ENCODE peak calls at places on chromosomes 3 and 15, in nine cellular contexts. One of them, this sample, is unnamed.

GRCh38 chr3:114567774-114568173 is 273.9 kb downstream of the TIGIT start:
- DNase-seq in fibroblast of lung: no peak
- DNase-seq in psoas muscle: no peak
- DNase-seq in A549: no peak
- DNase-seq in skeletal muscle cell: no peak
- DNase-seq in adrenal gland: no peak
- DNase-seq in mammary epithelial cell: no peak
- DNase-seq in H1: no peak
- DNase-seq in heart right ventricle: no peak
- DNase-seq in this sample: no peak

GRCh38 chr15:85755942-85756341 is 38.8 kb downstream of the KLHL25 start:
- DNase-seq in fibroblast of lung: no peak
- DNase-seq in psoas muscle: no peak
- DNase-seq in A549: no peak
- DNase-seq in skeletal muscle cell: no peak
- DNase-seq in adrenal gland: peak
- DNase-seq in mammary epithelial cell: no peak
- DNase-seq in H1: no peak
- DNase-seq in heart right ventricle: no peak
- DNase-seq in this sample: no peak

GRCh38 chr3:158488670-158489069 is 82.3 kb upstream of the MLF1 start:
- DNase-seq in fibroblast of lung: peak
- DNase-seq in psoas muscle: no peak
- DNase-seq in A549: no peak
- DNase-seq in skeletal muscle cell: no peak
- DNase-seq in adrenal gland: no peak
- DNase-seq in mammary epithelial cell: no peak
- DNase-seq in H1: no peak
- DNase-seq in heart right ventricle: no peak
- DNase-seq in this sample: no peak

GRCh38 chr3:179015551-179016020 is 56.0 kb downstream of the ZMAT3 start:
- DNase-seq in fibroblast of lung: peak
- DNase-seq in psoas muscle: no peak
- DNase-seq in A549: peak
- DNase-seq in skeletal muscle cell: peak
- DNase-seq in adrenal gland: peak
- DNase-seq in mammary epithelial cell: peak
- DNase-seq in H1: peak
- DNase-seq in heart right ventricle: peak
- DNase-seq in this sample: peak

GRCh38 chr3:112672716-112673506 is 32.0 kb upstream of the CCDC80 start:
- DNase-seq in fibroblast of lung: no peak
- DNase-seq in psoas muscle: no peak
- DNase-seq in A549: no peak
- DNase-seq in skeletal muscle cell: no peak
- DNase-seq in adrenal gland: no peak
- DNase-seq in mammary epithelial cell: no peak
- DNase-seq in H1: no peak
- DNase-seq in heart right ventricle: no peak
- DNase-seq in this sample: no peak

GRCh38 chr3:193910886-193911738 is 224.8 kb upstream of the HES1 start:
- DNase-seq in fibroblast of lung: no peak
- DNase-seq in psoas muscle: peak
- DNase-seq in A549: peak
- DNase-seq in skeletal muscle cell: no peak
- DNase-seq in adrenal gland: no peak
- DNase-seq in mammary epithelial cell: no peak
- DNase-seq in H1: no peak
- DNase-seq in heart right ventricle: no peak
- DNase-seq in this sample: no peak

GRCh38 chr3:143751643-143752178 is 96.6 kb downstream of the SLC9A9 start:
- DNase-seq in fibroblast of lung: no peak
- DNase-seq in psoas muscle: no peak
- DNase-seq in A549: no peak
- DNase-seq in skeletal muscle cell: no peak
- DNase-seq in adrenal gland: no peak
- DNase-seq in mammary epithelial cell: no peak
- DNase-seq in H1: no peak
- DNase-seq in heart right ventricle: no peak
- DNase-seq in this sample: no peak

GRCh38 chr3:101846709-101847108 is 2.6 kb upstream of the NFKBIZ start:
- DNase-seq in fibroblast of lung: no peak
- DNase-seq in psoas muscle: no peak
- DNase-seq in A549: no peak
- DNase-seq in skeletal muscle cell: no peak
- DNase-seq in adrenal gland: no peak
- DNase-seq in mammary epithelial cell: no peak
- DNase-seq in H1: no peak
- DNase-seq in heart right ventricle: no peak
- DNase-seq in this sample: no peak

GRCh38 chr3:17144665-17144993 is 259.9 kb downstream of the PLCL2 start:
- DNase-seq in fibroblast of lung: no peak
- DNase-seq in psoas muscle: no peak
- DNase-seq in A549: no peak
- DNase-seq in skeletal muscle cell: no peak
- DNase-seq in adrenal gland: no peak
- DNase-seq in mammary epithelial cell: no peak
- DNase-seq in H1: no peak
- DNase-seq in heart right ventricle: no peak
- DNase-seq in this sample: no peak

GRCh38 chr15:80106051-80106450 is 46.6 kb downstream of the ZFAND6 start:
- DNase-seq in fibroblast of lung: peak
- DNase-seq in psoas muscle: no peak
- DNase-seq in A549: no peak
- DNase-seq in skeletal muscle cell: peak
- DNase-seq in adrenal gland: no peak
- DNase-seq in mammary epithelial cell: peak
- DNase-seq in H1: no peak
- DNase-seq in heart right ventricle: no peak
- DNase-seq in this sample: no peak

GRCh38 chr3:184230081-184230602 is 757 bp downstream of the VWA5B2 start:
- DNase-seq in fibroblast of lung: no peak
- DNase-seq in psoas muscle: no peak
- DNase-seq in A549: no peak
- DNase-seq in skeletal muscle cell: no peak
- DNase-seq in adrenal gland: no peak
- DNase-seq in mammary epithelial cell: no peak
- DNase-seq in H1: no peak
- DNase-seq in heart right ventricle: no peak
- DNase-seq in this sample: no peak

GRCh38 chr15:66067687-66068086 is 185.9 kb downstream of the MEGF11 start:
- DNase-seq in fibroblast of lung: no peak
- DNase-seq in psoas muscle: no peak
- DNase-seq in A549: no peak
- DNase-seq in skeletal muscle cell: no peak
- DNase-seq in adrenal gland: no peak
- DNase-seq in mammary epithelial cell: no peak
- DNase-seq in H1: peak
- DNase-seq in heart right ventricle: no peak
- DNase-seq in this sample: no peak

GRCh38 chr3:141148169-141148568 is 83.5 kb upstream of the PXYLP1 start:
- DNase-seq in fibroblast of lung: no peak
- DNase-seq in psoas muscle: no peak
- DNase-seq in A549: no peak
- DNase-seq in skeletal muscle cell: no peak
- DNase-seq in adrenal gland: no peak
- DNase-seq in mammary epithelial cell: no peak
- DNase-seq in H1: no peak
- DNase-seq in heart right ventricle: no peak
- DNase-seq in this sample: no peak

GRCh38 chr3:123119802-123120201 is 53.0 kb downstream of the PDIA5 start:
- DNase-seq in fibroblast of lung: no peak
- DNase-seq in psoas muscle: no peak
- DNase-seq in A549: no peak
- DNase-seq in skeletal muscle cell: no peak
- DNase-seq in adrenal gland: peak
- DNase-seq in mammary epithelial cell: no peak
- DNase-seq in H1: no peak
- DNase-seq in heart right ventricle: no peak
- DNase-seq in this sample: no peak

GRCh38 chr3:66427951-66428350 is 72.9 kb downstream of the LRIG1 start:
- DNase-seq in fibroblast of lung: no peak
- DNase-seq in psoas muscle: no peak
- DNase-seq in A549: no peak
- DNase-seq in skeletal muscle cell: no peak
- DNase-seq in adrenal gland: no peak
- DNase-seq in mammary epithelial cell: no peak
- DNase-seq in H1: no peak
- DNase-seq in heart right ventricle: no peak
- DNase-seq in this sample: no peak

GRCh38 chr15:72217216-72217615 is 13.8 kb downstream of the PKM start:
- DNase-seq in fibroblast of lung: peak
- DNase-seq in psoas muscle: no peak
- DNase-seq in A549: no peak
- DNase-seq in skeletal muscle cell: no peak
- DNase-seq in adrenal gland: no peak
- DNase-seq in mammary epithelial cell: no peak
- DNase-seq in H1: no peak
- DNase-seq in heart right ventricle: no peak
- DNase-seq in this sample: no peak

GRCh38 chr3:156551746-156552145 is 3.2 kb downstream of the SSR3 start:
- DNase-seq in fibroblast of lung: peak
- DNase-seq in psoas muscle: no peak
- DNase-seq in A549: no peak
- DNase-seq in skeletal muscle cell: no peak
- DNase-seq in adrenal gland: no peak
- DNase-seq in mammary epithelial cell: peak
- DNase-seq in H1: no peak
- DNase-seq in heart right ventricle: no peak
- DNase-seq in this sample: no peak
- H3K4me3 ChIP-seq in fibroblast of lung: no peak
- H3K4me3 ChIP-seq in psoas muscle: no peak
- H3K4me3 ChIP-seq in A549: no peak
- H3K4me3 ChIP-seq in skeletal muscle cell: peak
- H3K4me3 ChIP-seq in adrenal gland: no peak
- H3K4me3 ChIP-seq in mammary epithelial cell: no peak
- H3K4me3 ChIP-seq in H1: no peak
- H3K4me3 ChIP-seq in heart right ventricle: no peak
- H3K4me3 ChIP-seq in this sample: no peak

DNA sequence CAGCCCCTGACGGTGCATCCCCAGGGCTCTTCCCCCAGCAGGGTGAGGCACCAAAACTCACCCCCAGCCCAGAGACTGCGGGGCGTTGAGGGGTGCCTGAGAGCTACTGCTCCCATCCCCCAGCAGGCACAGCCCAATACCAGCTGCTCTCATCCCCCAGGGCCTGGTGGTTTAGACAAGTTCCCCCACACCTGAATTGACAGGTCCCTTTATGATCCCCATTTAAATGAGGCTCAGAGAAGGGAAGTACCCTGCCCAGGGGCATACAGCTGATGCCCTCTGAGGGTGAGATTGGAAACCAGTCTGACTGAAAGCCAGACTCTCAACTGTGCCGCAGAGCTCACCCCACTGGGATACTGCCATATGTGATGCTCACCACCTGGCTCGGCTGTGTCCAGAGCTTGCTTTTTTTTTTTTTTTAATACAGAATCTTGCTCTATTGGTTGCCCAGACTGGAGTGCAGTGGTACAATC is 20.1 kb downstream of the DUSP7 start:
- DNase-seq in fibroblast of lung: no peak
- DNase-seq in psoas muscle: no peak
- DNase-seq in A549: no peak
- DNase-seq in skeletal muscle cell: no peak
- DNase-seq in adrenal gland: no peak
- DNase-seq in mammary epithelial cell: no peak
- DNase-seq in H1: no peak
- DNase-seq in heart right ventricle: no peak
- DNase-seq in this sample: no peak
- H3K4me3 ChIP-seq in fibroblast of lung: no peak
- H3K4me3 ChIP-seq in psoas muscle: no peak
- H3K4me3 ChIP-seq in A549: no peak
- H3K4me3 ChIP-seq in skeletal muscle cell: no peak
- H3K4me3 ChIP-seq in adrenal gland: no peak
- H3K4me3 ChIP-seq in mammary epithelial cell: no peak
- H3K4me3 ChIP-seq in H1: no peak
- H3K4me3 ChIP-seq in heart right ventricle: no peak
- H3K4me3 ChIP-seq in this sample: no peak

DNA sequence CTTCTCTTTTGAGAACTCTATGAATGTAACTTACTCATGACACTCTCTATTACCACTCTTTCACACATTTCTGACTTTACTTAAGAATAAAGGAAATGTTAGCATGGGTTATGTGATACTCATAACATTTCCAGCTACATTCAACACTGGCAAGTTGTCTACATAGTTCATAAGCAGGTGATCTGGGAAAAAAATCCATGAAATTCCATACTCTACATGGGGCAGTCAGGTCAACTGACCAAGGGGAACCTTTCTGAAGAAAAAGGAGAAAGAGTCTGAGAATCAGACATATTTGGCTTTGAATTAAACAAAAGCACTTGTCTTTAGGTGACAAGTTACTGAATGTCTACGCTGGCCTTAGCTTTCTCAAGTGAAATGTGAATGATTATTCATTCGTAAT is 329.1 kb upstream of the ROBO1 start:
- DNase-seq in fibroblast of lung: no peak
- DNase-seq in psoas muscle: no peak
- DNase-seq in A549: no peak
- DNase-seq in skeletal muscle cell: no peak
- DNase-seq in adrenal gland: no peak
- DNase-seq in mammary epithelial cell: no peak
- DNase-seq in H1: no peak
- DNase-seq in heart right ventricle: no peak
- DNase-seq in this sample: no peak
- H3K4me3 ChIP-seq in fibroblast of lung: no peak
- H3K4me3 ChIP-seq in psoas muscle: no peak
- H3K4me3 ChIP-seq in A549: no peak
- H3K4me3 ChIP-seq in skeletal muscle cell: no peak
- H3K4me3 ChIP-seq in adrenal gland: no peak
- H3K4me3 ChIP-seq in mammary epithelial cell: no peak
- H3K4me3 ChIP-seq in H1: no peak
- H3K4me3 ChIP-seq in heart right ventricle: no peak
- H3K4me3 ChIP-seq in this sample: no peak

GRCh38 chr3:57131210-57131588 is 34.0 kb downstream of the IL17RD start:
- DNase-seq in fibroblast of lung: no peak
- DNase-seq in psoas muscle: no peak
- DNase-seq in A549: no peak
- DNase-seq in skeletal muscle cell: no peak
- DNase-seq in adrenal gland: no peak
- DNase-seq in mammary epithelial cell: no peak
- DNase-seq in H1: no peak
- DNase-seq in heart right ventricle: no peak
- DNase-seq in this sample: no peak
- H3K4me3 ChIP-seq in fibroblast of lung: no peak
- H3K4me3 ChIP-seq in psoas muscle: no peak
- H3K4me3 ChIP-seq in A549: no peak
- H3K4me3 ChIP-seq in skeletal muscle cell: no peak
- H3K4me3 ChIP-seq in adrenal gland: no peak
- H3K4me3 ChIP-seq in mammary epithelial cell: no peak
- H3K4me3 ChIP-seq in H1: peak
- H3K4me3 ChIP-seq in heart right ventricle: no peak
- H3K4me3 ChIP-seq in this sample: no peak

This sample was measured in tibial nerve.